ENCODE peak calls at places on chromosomes 2 and 18, in nine cellular contexts. Q is Peyer's patch; V is AG04450; T is neuronal stem cell; O is CD8-positive, alpha-beta memory T cell; K is psoas muscle; Y is H7; J is uterus; R is fibroblast of lung. X is an unnamed sample. For H3K27me3, the result is how much of the 10 kb centered on the place peaks cover.

GRCh38 chr2:237482485-237482884 is 4.6 kb upstream of the MLPH start:
- DNase-seq in O (no peak), V (no peak), R (peak), J (peak), Y (no peak), Q (peak), K (peak), T (no peak), X (peak)

GRCh38 chr18:12092398-12093229 is 1.0 kb upstream of the ANKRD62 start:
- DNase-seq in J (no peak), K (no peak), O (no peak), V (no peak), Q (no peak), T (no peak), R (no peak), Y (peak), X (peak)

GRCh38 chr2:199383006-199383405 is 74.7 kb downstream of the SATB2 start:
- DNase-seq in Y (no peak), R (no peak), V (no peak), T (no peak), K (no peak), Q (no peak), J (no peak), O (no peak), X (no peak)

GRCh38 chr18:26971327-26971918 is 105.9 kb upstream of the AQP4 start:
- DNase-seq in K (no peak), Y (peak), V (no peak), O (no peak), Q (no peak), R (no peak), J (no peak), T (no peak), X (no peak)

GRCh38 chr2:28643911-28644334 is 107.7 kb upstream of the PPP1CB start:
- DNase-seq in R (peak), O (no peak), Y (no peak), J (peak), Q (peak), T (no peak), V (no peak), K (no peak), X (no peak)

GRCh38 chr18:79022603-79023002 is 43.0 kb downstream of the SALL3 start:
- DNase-seq in V (no peak), K (no peak), J (no peak), R (no peak), O (no peak), Y (no peak), T (no peak), Q (no peak), X (no peak)

GRCh38 chr2:186992597-186992996 is 143.6 kb upstream of the ZSWIM2 start:
- DNase-seq in J (no peak), R (no peak), T (no peak), V (no peak), Q (no peak), Y (no peak), O (no peak), K (no peak), X (no peak)

GRCh38 chr2:71807969-71808451 is 339.7 kb downstream of the CYP26B1 start:
- DNase-seq in R (peak), T (no peak), O (no peak), Y (no peak), K (peak), V (no peak), J (no peak), Q (peak), X (no peak)

GRCh38 chr2:218962859-218963492 is 3.5 kb downstream of the CDK5R2 start:
- DNase-seq in Q (peak), T (peak), V (no peak), R (peak), J (peak), O (peak), K (peak), Y (peak), X (peak)

GRCh38 chr2:158497486-158497885 is 40.7 kb downstream of the PKP4 start:
- DNase-seq in Y (no peak), J (no peak), R (no peak), V (no peak), Q (no peak), O (no peak), K (no peak), T (no peak), X (no peak)

GRCh38 chr2:17058772-17059402 is 393.3 kb upstream of the CYRIA start:
- DNase-seq in V (no peak), J (no peak), O (no peak), K (no peak), R (no peak), T (peak), Y (peak), Q (no peak), X (no peak)

GRCh38 chr2:96556441-96557330 is 20.1 kb downstream of the ARID5A start:
- DNase-seq in Y (no peak), R (peak), J (no peak), Q (peak), V (no peak), T (no peak), K (peak), O (no peak), X (peak)

GRCh38 chr2:19362094-19362649 is 3.7 kb upstream of the OSR1 start:
- DNase-seq in Y (no peak), T (no peak), K (no peak), O (no peak), R (peak), Q (no peak), J (no peak), V (no peak), X (no peak)
- H3K27me3 ChIP-seq in Y (half or more), T (half or more), K (under half), O (under half), R (under half), Q (under half), J (under half), V (under half), X (under half)

DNA sequence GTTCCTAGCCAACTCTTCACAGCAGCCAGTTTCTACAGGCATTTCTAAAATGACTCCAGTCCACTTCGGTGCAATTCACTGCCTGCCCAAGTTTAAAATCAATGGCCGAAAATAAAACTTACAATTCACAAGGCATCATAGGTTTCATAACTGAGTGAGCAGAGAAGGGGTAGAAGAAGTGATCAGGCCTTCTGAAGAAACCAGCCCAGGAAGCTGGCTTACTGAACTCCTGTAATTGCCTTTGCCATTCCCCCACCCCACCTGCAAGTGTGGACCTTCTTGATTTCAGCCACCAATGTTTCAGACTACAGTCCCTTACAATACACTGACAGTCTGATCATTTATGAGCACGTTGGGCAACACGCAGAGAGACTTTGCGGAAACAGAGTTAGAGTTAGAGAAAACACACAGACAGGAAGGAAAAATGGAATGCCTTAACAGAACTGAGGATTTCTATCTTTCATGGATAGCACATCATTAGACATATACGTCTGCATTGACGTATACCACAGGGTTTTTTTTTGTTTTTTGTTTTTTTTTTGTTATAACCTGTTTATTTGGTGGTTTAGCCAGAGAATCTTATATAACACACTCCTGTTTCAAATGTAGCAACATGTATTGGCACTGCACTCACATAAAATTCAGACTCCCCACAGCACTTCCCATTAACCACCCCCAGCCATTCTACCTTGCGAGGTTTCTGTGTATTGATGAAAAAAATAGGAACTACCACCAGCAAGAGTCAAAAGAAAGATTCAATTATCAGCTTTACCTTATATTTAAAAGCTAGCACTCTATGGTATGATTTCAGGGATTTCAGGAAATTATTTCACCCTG is 126.5 kb downstream of the CACNB4 start:
- DNase-seq in R (no peak), Y (no peak), K (no peak), J (no peak), T (no peak), O (no peak), Q (no peak), V (no peak), X (no peak)
- H3K27me3 ChIP-seq in R (under half), Y (under half), K (under half), J (under half), T (under half), O (under half), Q (under half), V (under half), X (under half)

DNA sequence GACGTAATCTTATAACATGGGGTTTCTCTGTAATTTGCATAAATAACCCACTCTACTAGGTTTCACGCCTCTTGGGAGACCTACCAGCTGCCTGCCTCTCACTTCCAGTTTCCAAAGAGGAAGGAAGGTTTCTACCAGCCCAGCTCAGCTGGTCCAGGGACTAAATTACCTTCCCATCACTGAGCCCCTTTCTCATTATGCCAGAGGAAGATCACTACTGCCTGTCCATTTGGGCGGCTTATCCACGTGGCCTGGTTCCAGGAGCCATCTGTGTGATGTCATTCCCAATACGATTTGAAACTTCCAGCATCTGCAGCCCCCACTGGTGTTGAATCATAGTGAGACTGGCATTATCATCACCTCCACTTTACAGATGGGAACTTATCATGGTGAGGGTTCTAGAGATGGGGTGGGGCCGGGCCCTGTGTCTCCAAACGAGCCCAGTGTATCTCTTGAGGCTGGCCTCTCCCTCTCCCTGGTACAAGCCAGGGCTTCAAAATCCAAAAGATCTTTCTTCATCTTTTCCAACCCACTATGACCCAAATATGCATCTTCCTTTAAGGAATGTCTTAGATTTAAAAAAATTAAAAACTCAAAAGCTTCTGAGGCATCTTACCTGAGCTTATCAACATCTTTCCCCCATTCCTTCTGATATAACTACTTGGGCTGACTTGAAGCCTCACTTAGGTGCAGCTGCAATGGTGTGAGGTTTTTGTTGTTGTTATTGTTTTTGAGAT is 140.8 kb downstream of the DDX1 start:
- DNase-seq in Y (no peak), O (no peak), T (no peak), V (no peak), K (no peak), J (no peak), Q (no peak), R (no peak), X (no peak)
- H3K27me3 ChIP-seq in Y (under half), O (under half), T (under half), V (under half), K (under half), J (under half), Q (under half), R (under half), X (under half)

GRCh38 chr18:76766429-76766828 is 55.9 kb upstream of the ZNF236 start:
- DNase-seq in V (no peak), J (no peak), Y (no peak), R (no peak), T (no peak), Q (no peak), K (no peak), O (no peak), X (no peak)

GRCh38 chr18:76764296-76764901 is 58.0 kb upstream of the ZNF236 start:
- DNase-seq in Q (no peak), O (no peak), V (no peak), K (no peak), Y (peak), R (no peak), J (no peak), T (no peak), X (no peak)

GRCh38 chr18:76771132-76771824 is 51.1 kb upstream of the ZNF236 start:
- DNase-seq in J (no peak), K (no peak), T (no peak), Y (no peak), O (no peak), V (no peak), Q (no peak), R (no peak), X (no peak)

GRCh38 chr18:76765649-76766048 is 56.7 kb upstream of the ZNF236 start:
- DNase-seq in T (no peak), V (no peak), Q (no peak), K (no peak), R (peak), O (no peak), Y (no peak), J (no peak), X (no peak)

GRCh38 chr18:76767954-76768353 is 54.4 kb upstream of the ZNF236 start:
- DNase-seq in Y (no peak), O (no peak), R (no peak), K (no peak), J (no peak), V (no peak), T (no peak), Q (no peak), X (no peak)
- H3K27me3 ChIP-seq in Y (under half), O (under half), R (under half), K (under half), J (under half), V (under half), T (under half), Q (under half), X (under half)

X was measured in pancreas.